ENCODE peak calls at places on chromosomes 13 and 19, in nine cellular contexts. C, B, P, M, R, U, V, Q and D are unnamed samples.
A peak's percentile ranks its signal among the peaks of the same experiment; 100 is the strongest.

GRCh38 chr13:23876265-23876664 is 12.9 kb downstream of the MIPEP start:
- DNase-seq in C (peak; percentile 19), B (no peak), P (no peak), M (no peak), R (no peak), U (no peak), V (no peak), Q (peak; percentile 41), D (no peak)

GRCh38 chr13:58080806-58081205 is 449.3 kb downstream of the PCDH17 start:
- DNase-seq in C (no peak), B (no peak), P (no peak), M (no peak), R (no peak), U (peak; percentile 19), V (no peak), Q (no peak), D (no peak)

GRCh38 chr19:40717880-40718773 is 1.2 kb downstream of the ITPKC start:
- DNase-seq in C (peak; percentile 28), B (peak; percentile 63), P (peak; percentile 40), M (peak; percentile 78), R (no peak), U (peak; percentile 6), V (peak; percentile 41), Q (peak; percentile 48), D (peak; percentile 86)

GRCh38 chr13:29991343-29991742 is 140.9 kb upstream of the UBL3 start:
- DNase-seq in C (no peak), B (no peak), P (no peak), M (no peak), R (no peak), U (no peak), V (no peak), Q (no peak), D (no peak)

GRCh38 chr13:113734099-113734825 is 24.8 kb upstream of the TMEM255B start:
- DNase-seq in C (no peak), B (no peak), P (no peak), M (no peak), R (no peak), U (no peak), V (no peak), Q (no peak), D (peak; percentile 55)

GRCh38 chr13:67408823-67409222 is 178.7 kb upstream of the PCDH9 start:
- DNase-seq in C (no peak), B (no peak), P (no peak), M (no peak), R (no peak), U (no peak), V (no peak), Q (no peak), D (no peak)

GRCh38 chr19:15265849-15266248 is 33.6 kb upstream of the EPHX3 start:
- DNase-seq in C (no peak), B (peak; percentile 56), P (no peak), M (peak; percentile 97), R (peak; percentile 78), U (no peak), V (peak; percentile 76), Q (peak; percentile 98), D (peak; percentile 94)

GRCh38 chr19:642755-643727 is 3.4 kb downstream of the FGF22 start:
- DNase-seq in C (no peak), B (no peak), P (no peak), M (no peak), R (no peak), U (no peak), V (no peak), Q (no peak), D (no peak)

GRCh38 chr13:46648166-46648607 is 95.2 kb downstream of the LRCH1 start:
- DNase-seq in C (peak; percentile 57), B (no peak), P (no peak), M (no peak), R (peak; percentile 73), U (peak; percentile 56), V (no peak), Q (peak; percentile 66), D (no peak)

GRCh38 chr19:8580710-8581281 is 3.6 kb upstream of the MYO1F start:
- DNase-seq in C (peak; percentile 84), B (peak; percentile 62), P (peak; percentile 50), M (peak; percentile 92), R (peak; percentile 84), U (peak; percentile 87), V (peak; percentile 41), Q (peak; percentile 84), D (peak; percentile 93)

DNA sequence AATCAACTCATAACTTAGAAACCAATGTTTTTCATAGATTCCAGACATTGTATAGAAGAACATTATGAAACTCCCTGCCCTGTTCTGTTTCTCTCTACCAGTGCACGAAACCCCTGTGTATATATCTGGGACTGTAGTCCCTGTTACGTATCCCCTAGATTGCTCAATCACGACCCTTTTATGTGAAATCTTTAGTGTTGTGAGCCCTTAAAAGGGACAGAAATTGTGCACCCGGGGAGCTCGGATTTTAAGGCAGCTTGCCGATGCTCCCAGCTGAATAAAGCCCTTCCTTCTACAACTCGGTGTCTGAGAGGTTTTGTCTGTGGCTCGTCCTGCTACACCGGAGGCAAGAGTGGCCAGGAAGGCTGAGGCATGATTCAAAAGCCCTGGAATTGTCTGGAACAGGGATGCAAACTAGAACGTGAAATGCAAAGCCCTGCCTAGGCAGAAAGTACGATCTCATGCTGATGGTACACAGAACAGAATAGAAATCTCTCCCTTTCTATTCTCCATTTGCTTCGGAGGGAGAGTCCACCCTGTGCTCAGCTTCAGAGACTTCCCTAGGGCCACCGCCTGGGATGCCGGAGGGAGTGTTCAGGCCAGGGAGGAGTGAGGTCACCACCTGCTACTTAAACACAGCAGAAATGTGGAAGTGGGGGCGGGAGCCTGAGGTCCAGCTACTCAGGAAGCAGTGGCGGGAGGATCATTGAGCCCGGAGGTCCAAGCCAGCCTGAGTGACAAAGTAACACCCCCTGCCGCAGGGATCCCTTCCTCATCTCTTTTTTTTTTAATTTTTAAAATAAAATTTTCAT is 760 bp upstream of the ZNF888 start:
- DNase-seq in C (no peak), B (peak; percentile 44), P (no peak), M (peak; percentile 71), R (no peak), U (no peak), V (no peak), Q (peak; percentile 75), D (peak; percentile 84)
- H3K4me3 ChIP-seq in C (peak overlapping the region; percentile 78), B (peak overlapping the region; percentile 81), P (no peak overlapping the region), M (peak overlapping the region; percentile 85), R (no peak overlapping the region), U (peak overlapping the region; percentile 65), V (peak overlapping the region; percentile 42), Q (peak overlapping the region; percentile 28), D (peak overlapping the region; percentile 55)

GRCh38 chr19:13074378-13074777 is 28.3 kb downstream of the LYL1 start:
- DNase-seq in C (no peak), B (no peak), P (no peak), M (no peak), R (no peak), U (no peak), V (no peak), Q (no peak), D (no peak)
- H3K4me1 ChIP-seq in C (peaks cover 6% of the 10 kb centered on the region), B (peaks cover 34% of the 10 kb centered on the region), P (peaks cover 6% of the 10 kb centered on the region), M (peaks cover 28% of the 10 kb centered on the region), R (peaks cover 32% of the 10 kb centered on the region), U (peaks cover 5% of the 10 kb centered on the region), V (peaks cover 35% of the 10 kb centered on the region), Q (peaks cover 17% of the 10 kb centered on the region), D (no peaks in the 10 kb centered on the region)

GRCh38 chr19:35510626-35510964 is 2.9 kb downstream of the DMKN start:
- DNase-seq in C (no peak), B (no peak), P (no peak), M (no peak), R (no peak), U (no peak), V (no peak), Q (no peak), D (no peak)
- H3K4me3 ChIP-seq in C (no peak overlapping the region), B (peak overlapping the region; percentile 72), P (peak overlapping the region; percentile 48), M (no peak overlapping the region), R (no peak overlapping the region), U (no peak overlapping the region), V (peak overlapping the region; percentile 41), Q (no peak overlapping the region), D (no peak overlapping the region)

DNA sequence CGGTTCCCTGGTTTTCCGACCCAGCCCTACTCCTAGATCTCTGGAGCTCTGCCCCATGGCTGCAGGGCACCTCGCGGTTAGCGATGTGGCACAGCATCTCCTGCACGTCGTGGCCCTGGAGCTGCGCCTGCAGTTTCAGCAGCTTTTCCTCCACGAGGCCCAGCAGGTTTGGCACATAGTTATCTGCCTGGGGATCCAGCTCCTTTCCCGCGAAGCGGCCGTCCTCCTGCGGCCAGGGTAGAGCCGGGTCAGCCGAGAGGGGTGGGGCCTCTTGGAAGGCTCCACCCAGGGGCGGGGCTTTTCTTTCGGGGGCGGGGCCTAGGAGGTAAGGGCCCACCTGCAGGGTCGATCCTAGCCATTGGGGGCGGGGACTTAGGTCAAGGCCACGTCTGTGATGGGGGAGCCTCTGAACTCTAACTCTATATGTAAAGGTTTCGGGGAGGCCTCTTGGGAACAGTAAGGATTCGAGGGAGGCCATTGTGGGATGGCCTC is 2.5 kb upstream of the RGL3 start:
- DNase-seq in C (peak; percentile 88), B (no peak), P (no peak), M (peak; percentile 88), R (peak; percentile 57), U (peak; percentile 31), V (no peak), Q (peak; percentile 22), D (peak; percentile 78)
- H3K4me1 ChIP-seq in C (peaks cover 38% of the 10 kb centered on the region), B (no peaks in the 10 kb centered on the region), P (no peaks in the 10 kb centered on the region), M (no peaks in the 10 kb centered on the region), R (no peaks in the 10 kb centered on the region), U (peaks cover 6% of the 10 kb centered on the region), V (no peaks in the 10 kb centered on the region), Q (peaks cover 44% of the 10 kb centered on the region), D (no peaks in the 10 kb centered on the region)

GRCh38 chr13:101875717-101876393 is 423.4 kb downstream of the ITGBL1 start:
- DNase-seq in C (no peak), B (no peak), P (no peak), M (no peak), R (no peak), U (no peak), V (peak; percentile 10), Q (peak; percentile 14), D (no peak)
- H3K4me3 ChIP-seq in C (no peak overlapping the region), B (no peak overlapping the region), P (no peak overlapping the region), M (no peak overlapping the region), R (no peak overlapping the region), U (no peak overlapping the region), V (no peak overlapping the region), Q (no peak overlapping the region), D (no peak overlapping the region)

DNA sequence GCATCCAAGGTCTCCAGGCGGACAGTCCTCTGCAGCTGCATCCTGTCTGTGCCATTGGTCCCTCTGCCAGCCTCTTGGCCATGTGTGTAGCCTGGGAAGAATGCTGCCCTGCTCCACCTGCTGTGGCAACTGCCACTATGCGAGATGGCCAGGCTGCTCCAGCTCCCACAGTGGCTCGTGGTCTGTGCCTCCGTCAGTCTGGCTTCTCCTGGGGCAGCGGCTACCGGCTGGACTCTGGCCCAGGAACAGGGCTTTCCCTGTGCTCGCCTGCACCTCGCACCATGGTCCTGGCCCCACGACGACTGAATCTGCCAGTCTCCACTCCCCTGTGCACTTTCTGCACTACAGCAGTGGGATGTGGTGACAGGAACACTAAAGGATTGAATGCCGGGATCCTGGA is 26.7 kb upstream of the FFAR2 start:
- DNase-seq in C (no peak), B (no peak), P (no peak), M (no peak), R (peak; percentile 43), U (no peak), V (no peak), Q (peak; percentile 96), D (no peak)
- H3K4me1 ChIP-seq in C (no peaks in the 10 kb centered on the region), B (no peaks in the 10 kb centered on the region), P (peaks cover 8% of the 10 kb centered on the region), M (no peaks in the 10 kb centered on the region), R (no peaks in the 10 kb centered on the region), U (no peaks in the 10 kb centered on the region), V (no peaks in the 10 kb centered on the region), Q (peaks cover 28% of the 10 kb centered on the region), D (no peaks in the 10 kb centered on the region)